ENCODE peak calls at places on chromosomes 13 and 19, in six cellular contexts. One of them, this sample, is unnamed.

GRCh38 chr19:801861-802496 is 4.7 kb downstream of the PTBP1 start:
- DNase-seq in midbrain: no peak
- DNase-seq in T-helper 2 cell treated with Interferon-gamma antibody and Interleukin-4, amounts not matched to agents 5 μg/mL and 100 μg/mL, for 36 hours: no peak
- DNase-seq in SHP77: no peak
- DNase-seq in neural progenitor cell: no peak
- DNase-seq in mucosa of gallbladder: peak
- DNase-seq in this sample: peak

GRCh38 chr13:108313382-108313781 is 43.9 kb downstream of the TNFSF13B start:
- DNase-seq in mucosa of gallbladder: no peak
- DNase-seq in SHP77: peak
- DNase-seq in midbrain: no peak
- DNase-seq in neural progenitor cell: no peak
- DNase-seq in T-helper 2 cell treated with Interferon-gamma antibody and Interleukin-4, amounts not matched to agents 5 μg/mL and 100 μg/mL, for 36 hours: no peak
- DNase-seq in this sample: no peak

GRCh38 chr19:988510-988909 is 4.4 kb downstream of the WDR18 start:
- DNase-seq in SHP77: no peak
- DNase-seq in mucosa of gallbladder: no peak
- DNase-seq in midbrain: no peak
- DNase-seq in T-helper 2 cell treated with Interferon-gamma antibody and Interleukin-4, amounts not matched to agents 5 μg/mL and 100 μg/mL, for 36 hours: no peak
- DNase-seq in neural progenitor cell: no peak
- DNase-seq in this sample: no peak

GRCh38 chr13:101516262-101516661 is 63.8 kb downstream of the ITGBL1 start:
- DNase-seq in neural progenitor cell: no peak
- DNase-seq in T-helper 2 cell treated with Interferon-gamma antibody and Interleukin-4, amounts not matched to agents 5 μg/mL and 100 μg/mL, for 36 hours: no peak
- DNase-seq in SHP77: no peak
- DNase-seq in midbrain: no peak
- DNase-seq in mucosa of gallbladder: no peak
- DNase-seq in this sample: no peak

GRCh38 chr13:48580185-48580803 is 47.4 kb upstream of the RCBTB2 start:
- DNase-seq in midbrain: peak
- DNase-seq in SHP77: peak
- DNase-seq in mucosa of gallbladder: peak
- DNase-seq in T-helper 2 cell treated with Interferon-gamma antibody and Interleukin-4, amounts not matched to agents 5 μg/mL and 100 μg/mL, for 36 hours: peak
- DNase-seq in neural progenitor cell: peak
- DNase-seq in this sample: no peak

GRCh38 chr13:109764474-109765292 is 21.7 kb downstream of the IRS2 start:
- DNase-seq in neural progenitor cell: peak
- DNase-seq in T-helper 2 cell treated with Interferon-gamma antibody and Interleukin-4, amounts not matched to agents 5 μg/mL and 100 μg/mL, for 36 hours: peak
- DNase-seq in SHP77: no peak
- DNase-seq in mucosa of gallbladder: no peak
- DNase-seq in midbrain: peak
- DNase-seq in this sample: no peak

GRCh38 chr13:99657848-99658265 is 156.6 kb downstream of the TM9SF2 start:
- DNase-seq in mucosa of gallbladder: peak
- DNase-seq in T-helper 2 cell treated with Interferon-gamma antibody and Interleukin-4, amounts not matched to agents 5 μg/mL and 100 μg/mL, for 36 hours: no peak
- DNase-seq in SHP77: no peak
- DNase-seq in midbrain: peak
- DNase-seq in neural progenitor cell: peak
- DNase-seq in this sample: peak

GRCh38 chr13:35761440-35762252 is 285.2 kb upstream of the MAB21L1 start:
- DNase-seq in T-helper 2 cell treated with Interferon-gamma antibody and Interleukin-4, amounts not matched to agents 5 μg/mL and 100 μg/mL, for 36 hours: no peak
- DNase-seq in midbrain: no peak
- DNase-seq in neural progenitor cell: no peak
- DNase-seq in SHP77: no peak
- DNase-seq in mucosa of gallbladder: no peak
- DNase-seq in this sample: no peak

GRCh38 chr19:2484178-2484937 is 8.4 kb downstream of the GADD45B start:
- DNase-seq in neural progenitor cell: no peak
- DNase-seq in mucosa of gallbladder: no peak
- DNase-seq in T-helper 2 cell treated with Interferon-gamma antibody and Interleukin-4, amounts not matched to agents 5 μg/mL and 100 μg/mL, for 36 hours: no peak
- DNase-seq in midbrain: no peak
- DNase-seq in SHP77: no peak
- DNase-seq in this sample: no peak

GRCh38 chr13:24742294-24742693 is 21.7 kb upstream of the RNF17 start:
- DNase-seq in midbrain: no peak
- DNase-seq in mucosa of gallbladder: no peak
- DNase-seq in SHP77: no peak
- DNase-seq in T-helper 2 cell treated with Interferon-gamma antibody and Interleukin-4, amounts not matched to agents 5 μg/mL and 100 μg/mL, for 36 hours: no peak
- DNase-seq in neural progenitor cell: peak
- DNase-seq in this sample: peak

GRCh38 chr13:43127827-43128226 is 104.4 kb downstream of the DNAJC15 start:
- DNase-seq in SHP77: no peak
- DNase-seq in midbrain: no peak
- DNase-seq in neural progenitor cell: no peak
- DNase-seq in T-helper 2 cell treated with Interferon-gamma antibody and Interleukin-4, amounts not matched to agents 5 μg/mL and 100 μg/mL, for 36 hours: no peak
- DNase-seq in mucosa of gallbladder: no peak
- DNase-seq in this sample: no peak

GRCh38 chr13:66530686-66531085 is 699.5 kb downstream of the PCDH9 start:
- DNase-seq in neural progenitor cell: no peak
- DNase-seq in mucosa of gallbladder: no peak
- DNase-seq in T-helper 2 cell treated with Interferon-gamma antibody and Interleukin-4, amounts not matched to agents 5 μg/mL and 100 μg/mL, for 36 hours: no peak
- DNase-seq in SHP77: no peak
- DNase-seq in midbrain: no peak
- DNase-seq in this sample: no peak

GRCh38 chr19:2426661-2427322 is 594 bp downstream of the TIMM13 start:
- DNase-seq in T-helper 2 cell treated with Interferon-gamma antibody and Interleukin-4, amounts not matched to agents 5 μg/mL and 100 μg/mL, for 36 hours: peak
- DNase-seq in neural progenitor cell: peak
- DNase-seq in SHP77: peak
- DNase-seq in mucosa of gallbladder: no peak
- DNase-seq in midbrain: no peak
- DNase-seq in this sample: peak